ENCODE peak calls at places on chromosomes 1 and 21, in four cellular contexts. One of them, this sample, is unnamed.

GRCh38 chr1:215645182-215645581 is 78.1 kb downstream of the KCTD3 start:
- DNase-seq in neural progenitor cell: no peak
- DNase-seq in neural crest cell: no peak
- DNase-seq in mammary epithelial cell: no peak
- DNase-seq in this sample: no peak

GRCh38 chr21:42080788-42081083 is 9.6 kb downstream of the UMODL1 start:
- DNase-seq in mammary epithelial cell: peak; percentile 17
- DNase-seq in neural crest cell: no peak
- DNase-seq in neural progenitor cell: no peak
- DNase-seq in this sample: no peak

GRCh38 chr1:231663211-231663792 is 36.7 kb downstream of the DISC1 start:
- DNase-seq in mammary epithelial cell: no peak
- DNase-seq in neural progenitor cell: no peak
- DNase-seq in neural crest cell: no peak
- DNase-seq in this sample: no peak

GRCh38 chr1:156838972-156839371 is 19.9 kb downstream of the INSRR start:
- DNase-seq in mammary epithelial cell: no peak
- DNase-seq in neural crest cell: peak; percentile 57
- DNase-seq in neural progenitor cell: peak; percentile 70
- DNase-seq in this sample: peak; percentile 52

GRCh38 chr1:245074232-245074747 is 80.5 kb upstream of the KIF26B start:
- DNase-seq in neural progenitor cell: peak; percentile 69
- DNase-seq in mammary epithelial cell: peak; percentile 18
- DNase-seq in neural crest cell: no peak
- DNase-seq in this sample: no peak

GRCh38 chr1:3993606-3994375 is 93.7 kb upstream of the C1orf174 start:
- DNase-seq in mammary epithelial cell: no peak
- DNase-seq in neural crest cell: no peak
- DNase-seq in neural progenitor cell: no peak
- DNase-seq in this sample: no peak

GRCh38 chr1:143497374-143497747 is 474.4 kb downstream of the FAM72C start:
- DNase-seq in neural progenitor cell: peak; percentile 8
- DNase-seq in neural crest cell: no peak
- DNase-seq in mammary epithelial cell: no peak
- DNase-seq in this sample: peak; percentile 13

GRCh38 chr1:1212780-1213152 is 1.2 kb downstream of the TNFRSF4 start:
- DNase-seq in neural crest cell: no peak
- DNase-seq in mammary epithelial cell: no peak
- DNase-seq in neural progenitor cell: no peak
- DNase-seq in this sample: peak; percentile 88

GRCh38 chr1:81799939-81800740 is 594 bp upstream of the ADGRL2 start:
- DNase-seq in neural crest cell: peak; percentile 69
- DNase-seq in mammary epithelial cell: peak; percentile 78
- DNase-seq in neural progenitor cell: peak; percentile 94
- DNase-seq in this sample: no peak

GRCh38 chr1:174074757-174075156 is 52.6 kb upstream of the RC3H1 start:
- DNase-seq in neural progenitor cell: no peak
- DNase-seq in neural crest cell: no peak
- DNase-seq in mammary epithelial cell: no peak
- DNase-seq in this sample: no peak

GRCh38 chr1:244444854-244445253 is 6.9 kb downstream of the ADSS2 start:
- DNase-seq in mammary epithelial cell: peak; percentile 34
- DNase-seq in neural crest cell: no peak
- DNase-seq in neural progenitor cell: no peak
- DNase-seq in this sample: no peak

GRCh38 chr1:30384286-30385245 is 338.8 kb downstream of the MATN1 start:
- DNase-seq in neural crest cell: no peak
- DNase-seq in mammary epithelial cell: no peak
- DNase-seq in neural progenitor cell: no peak
- DNase-seq in this sample: no peak

GRCh38 chr1:50080904-50081586 is 27.7 kb upstream of the ELAVL4 start:
- DNase-seq in neural crest cell: no peak
- DNase-seq in neural progenitor cell: no peak
- DNase-seq in mammary epithelial cell: peak; percentile 8
- DNase-seq in this sample: no peak

GRCh38 chr1:198590454-198590853 is 48.4 kb upstream of the PTPRC start:
- DNase-seq in mammary epithelial cell: no peak
- DNase-seq in neural crest cell: no peak
- DNase-seq in neural progenitor cell: no peak
- DNase-seq in this sample: no peak

GRCh38 chr1:220748091-220748934 is at the start of gene MTARC2:
- DNase-seq in mammary epithelial cell: peak; percentile 62
- DNase-seq in neural progenitor cell: peak; percentile 70
- DNase-seq in neural crest cell: peak; percentile 57
- DNase-seq in this sample: no peak

GRCh38 chr1:32867151-32867550 is 3.6 kb downstream of the FNDC5 start:
- DNase-seq in neural crest cell: no peak
- DNase-seq in mammary epithelial cell: no peak
- DNase-seq in neural progenitor cell: no peak
- DNase-seq in this sample: no peak

GRCh38 chr1:158177705-158178450 is 2.8 kb upstream of the CD1D start:
- DNase-seq in neural progenitor cell: peak; percentile 91
- DNase-seq in neural crest cell: peak; percentile 69
- DNase-seq in mammary epithelial cell: peak; percentile 81
- DNase-seq in this sample: no peak

GRCh38 chr1:193190096-193190744 is 3.8 kb upstream of the B3GALT2 start:
- DNase-seq in neural crest cell: no peak
- DNase-seq in neural progenitor cell: no peak
- DNase-seq in mammary epithelial cell: peak; percentile 9
- DNase-seq in this sample: no peak

GRCh38 chr21:17730782-17731181 is 88.4 kb downstream of the C21orf91 start:
- DNase-seq in neural progenitor cell: no peak
- DNase-seq in neural crest cell: no peak
- DNase-seq in mammary epithelial cell: peak; percentile 16
- DNase-seq in this sample: no peak

GRCh38 chr1:111219466-111220286 is 7.8 kb upstream of the CHI3L2 start:
- DNase-seq in neural progenitor cell: peak; percentile 87
- DNase-seq in neural crest cell: no peak
- DNase-seq in mammary epithelial cell: no peak
- DNase-seq in this sample: no peak

GRCh38 chr1:93874025-93874651 is 4.9 kb downstream of the DNTTIP2 start:
- DNase-seq in mammary epithelial cell: peak; percentile 44
- DNase-seq in neural progenitor cell: peak; percentile 56
- DNase-seq in neural crest cell: no peak
- DNase-seq in this sample: no peak

GRCh38 chr1:2975466-2976179 is 45.6 kb upstream of the ACTRT2 start:
- DNase-seq in neural crest cell: no peak
- DNase-seq in mammary epithelial cell: no peak
- DNase-seq in neural progenitor cell: no peak
- DNase-seq in this sample: no peak

GRCh38 chr1:235069577-235070563 is 58.8 kb downstream of the TOMM20 start:
- DNase-seq in mammary epithelial cell: peak; percentile 99
- DNase-seq in neural crest cell: no peak
- DNase-seq in neural progenitor cell: no peak
- DNase-seq in this sample: no peak

GRCh38 chr1:29324771-29325351 is 88.5 kb downstream of the PTPRU start:
- DNase-seq in neural progenitor cell: peak; percentile 99
- DNase-seq in mammary epithelial cell: no peak
- DNase-seq in neural crest cell: peak; percentile 50
- DNase-seq in this sample: no peak

GRCh38 chr1:5949074-5949760 is 43.0 kb downstream of the NPHP4 start:
- DNase-seq in mammary epithelial cell: no peak
- DNase-seq in neural crest cell: no peak
- DNase-seq in neural progenitor cell: peak; percentile 16
- DNase-seq in this sample: no peak

GRCh38 chr21:36835383-36835795 is 131.1 kb downstream of the HLCS start:
- DNase-seq in neural crest cell: no peak
- DNase-seq in mammary epithelial cell: no peak
- DNase-seq in neural progenitor cell: no peak
- DNase-seq in this sample: no peak

GRCh38 chr1:245583575-245584330 is 429.0 kb downstream of the KIF26B start:
- DNase-seq in neural crest cell: no peak
- DNase-seq in neural progenitor cell: no peak
- DNase-seq in mammary epithelial cell: no peak
- DNase-seq in this sample: no peak

GRCh38 chr21:34926784-34927548 is 122.1 kb downstream of the RUNX1 start:
- DNase-seq in mammary epithelial cell: no peak
- DNase-seq in neural progenitor cell: no peak
- DNase-seq in neural crest cell: no peak
- DNase-seq in this sample: no peak

GRCh38 chr1:206121269-206121668 is 4.1 kb upstream of the AVPR1B start:
- DNase-seq in mammary epithelial cell: no peak
- DNase-seq in neural crest cell: no peak
- DNase-seq in neural progenitor cell: no peak
- DNase-seq in this sample: no peak

GRCh38 chr21:43972850-43973633 is 39.1 kb upstream of the TRAPPC10 start:
- DNase-seq in neural crest cell: no peak
- DNase-seq in neural progenitor cell: no peak
- DNase-seq in mammary epithelial cell: no peak
- DNase-seq in this sample: no peak

GRCh38 chr21:39156024-39156423 is 27.2 kb downstream of the PSMG1 start:
- DNase-seq in neural progenitor cell: no peak
- DNase-seq in mammary epithelial cell: no peak
- DNase-seq in neural crest cell: no peak
- DNase-seq in this sample: no peak

GRCh38 chr1:54872041-54872342 is 15.0 kb downstream of the DHCR24 start:
- DNase-seq in neural crest cell: no peak
- DNase-seq in neural progenitor cell: peak; percentile 14
- DNase-seq in mammary epithelial cell: no peak
- DNase-seq in this sample: no peak
- TF ChIP-seq CTCF in neural crest cell: no peak
- TF ChIP-seq CTCF in neural progenitor cell: peak; percentile 28
- TF ChIP-seq CTCF in mammary epithelial cell: no peak
- TF ChIP-seq CTCF in this sample: no peak

GRCh38 chr1:161440312-161440894 is 64.9 kb upstream of the FCGR2A start:
- DNase-seq in neural crest cell: peak; percentile 62
- DNase-seq in mammary epithelial cell: peak; percentile 76
- DNase-seq in neural progenitor cell: peak; percentile 93
- DNase-seq in this sample: peak; percentile 65
- TF ChIP-seq CTCF in neural crest cell: peak; percentile 64
- TF ChIP-seq CTCF in mammary epithelial cell: peak; percentile 18
- TF ChIP-seq CTCF in neural progenitor cell: peak; percentile 62
- TF ChIP-seq CTCF in this sample: peak; percentile 45

DNA sequence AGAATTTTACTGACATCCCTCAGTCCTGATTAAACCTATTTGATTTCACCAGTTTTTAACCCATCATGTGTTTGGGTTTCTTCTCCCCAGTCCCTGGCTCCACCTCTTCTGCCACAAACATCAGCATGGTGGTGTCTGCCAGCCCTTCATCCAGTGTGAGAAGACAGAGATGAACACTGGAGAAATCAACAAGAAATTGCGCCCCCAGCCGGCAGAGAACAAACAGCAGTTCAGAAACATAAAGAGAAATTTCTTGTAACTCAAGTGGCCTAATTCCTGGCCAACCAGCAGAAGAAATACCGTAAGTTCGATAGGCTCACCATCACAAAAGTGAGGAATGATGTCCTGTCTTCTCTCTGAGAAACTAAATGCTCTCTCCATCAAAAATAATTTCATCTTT is 18.3 kb downstream of the S100A11 start:
- DNase-seq in neural progenitor cell: peak; percentile 66
- DNase-seq in neural crest cell: no peak
- DNase-seq in mammary epithelial cell: no peak
- DNase-seq in this sample: no peak
- TF ChIP-seq CTCF in neural progenitor cell: peak; percentile 72
- TF ChIP-seq CTCF in neural crest cell: peak; percentile 43
- TF ChIP-seq CTCF in mammary epithelial cell: peak; percentile 9
- TF ChIP-seq CTCF in this sample: no peak

DNA sequence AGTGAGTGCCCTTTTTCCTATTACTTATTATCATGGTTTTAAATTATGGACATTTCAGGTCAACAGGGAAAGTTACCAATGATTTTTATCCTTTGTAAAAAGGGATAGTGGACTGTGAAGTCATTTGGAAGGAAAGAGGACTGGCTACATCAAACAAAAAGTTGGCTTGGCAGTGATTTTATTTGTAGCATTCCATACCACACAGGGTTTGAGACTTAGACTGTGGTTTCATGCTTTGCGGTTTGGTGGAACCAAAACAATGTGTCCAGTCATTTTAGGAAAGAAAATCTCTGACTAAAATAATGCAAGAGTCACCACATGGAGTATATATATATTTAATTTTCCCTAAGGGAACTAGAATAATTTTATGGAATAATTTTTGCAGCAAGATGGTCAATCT is 239.5 kb downstream of the HMCN1 start:
- DNase-seq in mammary epithelial cell: peak; percentile 82
- DNase-seq in neural crest cell: no peak
- DNase-seq in neural progenitor cell: no peak
- DNase-seq in this sample: no peak
- TF ChIP-seq CTCF in mammary epithelial cell: no peak
- TF ChIP-seq CTCF in neural crest cell: no peak
- TF ChIP-seq CTCF in neural progenitor cell: no peak
- TF ChIP-seq CTCF in this sample: no peak

GRCh38 chr1:45103534-45103933 is 91.5 kb downstream of the UROD start:
- DNase-seq in mammary epithelial cell: no peak
- DNase-seq in neural progenitor cell: peak; percentile 4
- DNase-seq in neural crest cell: no peak
- DNase-seq in this sample: no peak
- TF ChIP-seq CTCF in mammary epithelial cell: no peak
- TF ChIP-seq CTCF in neural progenitor cell: no peak
- TF ChIP-seq CTCF in neural crest cell: no peak
- TF ChIP-seq CTCF in this sample: no peak

This sample was measured in natural killer cell.